ENCODE peak calls at places on chromosomes 12 and 14, in five cellular contexts. U is heart left ventricle; S is CD8-positive, alpha-beta T cell; K is MM.1S; Z is Peyer's patch. G is an unnamed sample.
A peak's percentile ranks its signal among the peaks of the same experiment; 100 is the strongest.

GRCh38 chr14:29803045-29803444 is 124.6 kb downstream of the PRKD1 start:
- DNase-seq in U (no peak), Z (no peak), S (no peak), K (no peak), G (no peak)

GRCh38 chr12:30753233-30753632 is 1.5 kb downstream of the CAPRIN2 start:
- DNase-seq in S (peak; percentile 17), K (peak; percentile 51), Z (no peak), U (no peak), G (no peak)

GRCh38 chr12:103884316-103884715 is 43.3 kb upstream of the NT5DC3 start:
- DNase-seq in K (peak; percentile 77), Z (no peak), S (peak; percentile 43), U (no peak), G (no peak)

GRCh38 chr12:89836026-89836425 is 127.4 kb upstream of the ATP2B1 start:
- DNase-seq in K (no peak), U (no peak), S (no peak), Z (no peak), G (no peak)

GRCh38 chr12:64724201-64724745 is 34.9 kb downstream of the GNS start:
- DNase-seq in S (no peak), U (no peak), K (no peak), Z (no peak), G (no peak)

GRCh38 chr14:57486767-57487379 is 6.8 kb downstream of the CCDC198 start:
- DNase-seq in S (no peak), K (peak; percentile 9), Z (no peak), U (no peak), G (no peak)

GRCh38 chr14:68549966-68550705 is 242.7 kb downstream of the ZFP36L1 start:
- DNase-seq in U (no peak), S (no peak), K (no peak), Z (no peak), G (no peak)

GRCh38 chr12:54549774-54550451 is 512 bp downstream of the PDE1B start:
- DNase-seq in U (no peak), Z (no peak), K (no peak), S (no peak), G (no peak)

DNA sequence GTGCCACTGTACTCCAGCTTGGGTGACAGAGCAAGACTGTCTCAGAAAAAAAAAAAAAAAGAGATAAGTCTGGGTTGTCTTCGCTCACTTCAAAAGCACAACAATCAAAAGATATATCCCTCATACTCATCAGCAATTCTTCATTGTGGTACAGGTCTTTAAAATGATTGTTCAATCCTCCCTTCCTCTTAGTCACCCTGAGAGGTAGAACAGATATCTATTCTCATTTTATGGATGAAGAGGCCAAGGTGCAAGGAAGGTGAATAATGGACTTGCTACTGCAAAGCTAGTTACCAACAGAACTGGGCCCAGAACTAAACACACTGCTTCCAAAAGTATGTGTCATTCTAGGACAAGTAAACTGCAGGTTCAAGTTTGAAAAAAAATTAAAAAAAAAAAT is 7.1 kb downstream of the ERG28 start:
- DNase-seq in S (no peak), K (no peak), U (no peak), Z (no peak), G (no peak)
- H3K36me3 ChIP-seq in S (peaks cover 30% of the 10 kb centered on the region), K (no peaks in the 10 kb centered on the region), U (peaks cover 48% of the 10 kb centered on the region), Z (peaks cover 54% of the 10 kb centered on the region), G (peaks cover 42% of the 10 kb centered on the region)

GRCh38 chr14:23162800-23163199 is 20.7 kb downstream of the SLC7A8 start:
- DNase-seq in K (no peak), S (no peak), U (no peak), Z (no peak), G (no peak)

GRCh38 chr14:23164949-23165348 is 18.5 kb downstream of the SLC7A8 start:
- DNase-seq in U (no peak), K (no peak), S (no peak), Z (no peak), G (no peak)

GRCh38 chr14:23162005-23162404 is 21.5 kb downstream of the SLC7A8 start:
- DNase-seq in U (no peak), K (no peak), Z (no peak), S (no peak), G (no peak)

GRCh38 chr14:23163830-23164229 is 19.6 kb downstream of the SLC7A8 start:
- DNase-seq in S (no peak), Z (no peak), U (no peak), K (no peak), G (no peak)

GRCh38 chr14:23164250-23164649 is 19.2 kb downstream of the SLC7A8 start:
- DNase-seq in S (no peak), K (no peak), Z (no peak), U (no peak), G (no peak)
- H3K4me1 ChIP-seq in S (peaks cover 20% of the 10 kb centered on the region), K (no peaks in the 10 kb centered on the region), Z (no peaks in the 10 kb centered on the region), U (peaks cover 22% of the 10 kb centered on the region), G (no peaks in the 10 kb centered on the region)

GRCh38 chr12:120323772-120324171 is 3.8 kb downstream of the PLA2G1B start:
- DNase-seq in S (no peak), K (no peak), U (no peak), Z (no peak), G (no peak)
- H3K27ac ChIP-seq in S (no peak overlapping the region), K (no peak overlapping the region), U (no peak overlapping the region), Z (no peak overlapping the region), G (no peak overlapping the region)

DNA sequence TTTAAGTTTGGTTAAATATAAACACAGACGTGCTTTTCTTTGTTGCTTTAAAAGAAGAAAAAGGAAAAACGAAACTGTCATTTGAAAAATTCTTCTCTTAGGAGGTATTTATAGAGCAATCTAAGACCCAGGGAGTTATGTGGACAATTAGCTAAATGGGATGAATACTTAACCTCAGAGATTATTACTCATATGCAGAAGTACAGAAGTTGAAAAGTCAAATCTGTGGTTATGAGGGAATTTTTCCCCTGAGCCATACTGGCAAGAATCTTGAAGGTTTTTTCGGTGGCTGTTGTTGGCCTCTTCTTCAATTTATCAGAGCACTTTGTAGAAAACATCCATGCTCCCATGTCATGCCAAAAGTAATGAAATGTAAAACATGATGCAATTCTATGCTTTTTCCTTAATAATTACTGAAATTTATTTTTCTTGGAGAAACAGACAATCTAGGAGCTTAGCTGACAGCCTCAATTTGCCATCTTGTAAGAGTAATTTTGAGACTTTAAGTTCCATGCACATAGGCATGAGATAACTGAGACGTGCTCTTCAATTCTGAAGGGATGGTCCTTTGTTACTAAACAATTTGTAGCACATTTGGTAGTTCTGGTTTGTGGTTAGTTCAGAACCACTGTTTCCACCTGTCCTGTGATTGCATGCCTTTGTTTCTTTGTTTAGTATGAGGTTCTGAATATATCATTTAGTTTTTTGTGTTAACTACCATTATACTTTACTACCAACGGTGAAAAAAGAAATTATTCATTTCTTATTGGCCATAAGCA is 126.6 kb downstream of the BCAT1 start:
- DNase-seq in Z (no peak), S (no peak), U (no peak), K (no peak), G (no peak)
- H3K36me3 ChIP-seq in Z (no peaks in the 10 kb centered on the region), S (no peaks in the 10 kb centered on the region), U (no peaks in the 10 kb centered on the region), K (no peaks in the 10 kb centered on the region), G (no peaks in the 10 kb centered on the region)

DNA sequence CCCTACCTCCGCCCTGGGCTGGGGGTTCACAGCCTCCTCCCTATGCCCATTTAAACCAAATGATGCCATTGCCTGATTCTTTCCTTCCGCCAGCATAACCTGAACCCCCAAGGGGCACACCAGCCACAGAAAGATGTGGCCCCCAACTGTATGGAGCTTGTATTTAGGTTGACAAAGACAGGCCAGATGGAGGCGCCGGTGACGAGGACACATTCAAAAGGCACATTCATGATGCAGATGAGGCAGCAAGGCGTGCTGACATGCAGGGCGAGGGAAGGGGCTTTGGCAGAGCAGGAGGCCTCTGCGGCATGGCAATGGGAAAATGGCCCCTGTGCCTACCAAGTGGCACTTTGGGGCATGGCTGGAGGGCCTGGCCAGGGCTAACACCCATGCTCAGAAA is 112.2 kb downstream of the RFLNA start:
- DNase-seq in Z (no peak), K (no peak), U (no peak), S (no peak), G (no peak)
- H3K4me1 ChIP-seq in Z (no peaks in the 10 kb centered on the region), K (no peaks in the 10 kb centered on the region), U (peaks cover 49% of the 10 kb centered on the region), S (no peaks in the 10 kb centered on the region), G (peaks cover 66% of the 10 kb centered on the region)

DNA sequence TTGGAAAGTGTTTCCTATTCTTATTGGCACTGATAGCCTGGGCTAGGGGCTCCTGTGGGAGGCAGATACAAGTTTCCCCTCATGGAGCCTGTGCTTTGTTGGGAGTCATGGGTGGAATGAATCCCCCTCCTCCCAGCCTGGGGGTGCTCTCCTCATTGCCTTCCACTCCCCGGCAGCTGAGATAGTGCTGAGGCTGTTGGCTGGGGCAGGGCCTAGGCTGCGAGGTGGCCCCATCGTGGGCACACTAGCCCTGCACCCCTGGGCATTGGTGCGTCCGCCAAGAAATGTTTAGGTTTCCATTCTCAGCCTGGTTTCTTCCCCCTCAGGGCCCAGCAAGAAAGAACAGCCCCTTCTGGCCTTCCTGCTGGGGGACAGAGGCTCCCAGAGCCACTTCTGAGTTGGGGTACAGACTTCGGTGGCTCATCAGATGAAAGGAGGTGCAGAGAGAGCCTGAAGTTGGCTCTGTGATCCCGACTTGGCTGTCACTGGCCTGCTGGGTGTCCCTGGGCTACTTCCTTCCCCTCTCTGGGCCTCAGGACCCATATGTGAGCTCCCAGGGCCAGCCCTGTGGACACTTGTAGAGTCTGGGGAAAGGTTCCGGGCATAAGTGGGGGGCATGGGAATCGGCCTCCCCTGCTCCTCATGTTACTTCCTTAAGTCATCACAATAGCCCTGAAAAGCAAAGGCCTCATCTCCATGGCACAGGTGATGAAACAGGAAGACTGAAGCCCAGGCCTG is 2.7 kb upstream of the ARL6IP4 start:
- DNase-seq in U (no peak), K (no peak), Z (no peak), S (no peak), G (no peak)
- H3K27ac ChIP-seq in U (no peak overlapping the region), K (no peak overlapping the region), Z (no peak overlapping the region), S (no peak overlapping the region), G (no peak overlapping the region)

DNA sequence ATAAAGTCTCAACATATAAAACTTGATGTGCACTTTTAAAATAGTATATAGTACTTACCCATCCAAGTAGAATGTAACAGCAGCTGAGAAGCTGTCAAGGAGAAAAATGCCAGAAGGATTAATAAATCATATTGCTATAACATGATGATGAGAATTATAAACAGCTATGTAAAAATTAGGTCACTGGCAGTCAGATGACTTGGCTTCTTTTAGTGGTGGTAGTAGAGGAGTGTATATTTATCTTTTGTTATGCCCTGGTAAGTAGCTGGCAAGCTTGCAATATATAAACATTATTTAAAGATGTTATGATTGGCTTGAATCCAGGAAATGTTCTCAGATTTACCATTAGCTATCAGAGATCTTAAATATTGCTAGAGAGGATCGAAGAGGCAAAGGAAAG is 471.0 kb upstream of the MGAT4C start:
- DNase-seq in U (no peak), S (no peak), Z (no peak), K (no peak), G (no peak)
- H3K36me3 ChIP-seq in U (no peaks in the 10 kb centered on the region), S (no peaks in the 10 kb centered on the region), Z (no peaks in the 10 kb centered on the region), K (no peaks in the 10 kb centered on the region), G (no peaks in the 10 kb centered on the region)

DNA sequence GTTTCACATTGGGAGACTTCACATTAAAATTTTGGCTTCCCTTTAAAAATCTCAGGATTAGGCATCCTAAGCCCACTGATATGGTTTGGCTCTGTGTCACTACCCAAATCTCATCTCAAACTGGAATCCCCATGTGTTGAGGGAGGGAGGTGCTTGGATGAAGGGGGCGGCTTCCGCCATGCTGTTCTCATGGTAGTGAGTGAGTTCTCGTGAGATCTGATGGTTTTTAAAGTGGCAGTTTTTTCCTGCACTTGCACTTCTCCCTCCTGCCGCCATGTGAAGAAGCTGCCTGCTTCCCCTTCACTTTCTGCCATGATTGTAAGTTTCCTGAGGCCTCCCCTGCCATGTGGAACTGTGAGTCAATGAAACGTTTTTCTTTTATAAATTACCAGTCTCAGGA is 65.7 kb upstream of the PLXNC1 start:
- DNase-seq in S (no peak), Z (no peak), K (no peak), U (no peak), G (no peak)
- H3K4me1 ChIP-seq in S (no peaks in the 10 kb centered on the region), Z (no peaks in the 10 kb centered on the region), K (no peaks in the 10 kb centered on the region), U (peaks cover 11% of the 10 kb centered on the region), G (no peaks in the 10 kb centered on the region)

G was measured in right atrium auricular region.